ENCODE peak calls at places on chromosome 12, in seven cellular contexts. E is coronary artery, S is neural progenitor cell, G is left lung, X is suprapubic skin, B is ovary, C is psoas muscle. O is an unnamed sample.

GRCh38 chr12:131047789-131048610 is 94.3 kb downstream of the ADGRD1 start:
- DNase-seq in G (peak; percentile 81), E (no peak), X (no peak), S (no peak), B (no peak), C (peak; percentile 75), O (peak; percentile 68)

GRCh38 chr12:49537231-49537708 is 1.6 kb upstream of the KCNH3 start:
- DNase-seq in G (no peak), C (no peak), E (peak; percentile 47), B (no peak), X (no peak), S (no peak), O (no peak)

GRCh38 chr12:127559349-127560040 is 707.5 kb upstream of the TMEM132C start:
- DNase-seq in C (no peak), S (peak; percentile 43), B (no peak), X (no peak), G (no peak), E (no peak), O (peak; percentile 73)

GRCh38 chr12:1908758-1909157 is 9.7 kb downstream of the CACNA2D4 start:
- DNase-seq in S (no peak), G (peak; percentile 70), X (no peak), E (no peak), C (no peak), B (no peak), O (no peak)

GRCh38 chr12:10392394-10392930 is 2.6 kb upstream of the KLRK1 start:
- DNase-seq in C (peak; percentile 65), S (no peak), X (no peak), G (no peak), E (no peak), B (no peak), O (no peak)

GRCh38 chr12:14954269-14954668 is 7.1 kb downstream of the ARHGDIB start:
- DNase-seq in S (no peak), E (no peak), B (no peak), G (no peak), X (no peak), C (no peak), O (no peak)

GRCh38 chr12:56104815-56105476 is 587 bp downstream of the PA2G4 start:
- DNase-seq in S (no peak), X (peak; percentile 84), B (no peak), G (peak; percentile 84), C (peak; percentile 56), E (no peak), O (peak; percentile 82)

GRCh38 chr12:102511575-102511974 is 31.2 kb upstream of the IGF1 start:
- DNase-seq in C (no peak), X (no peak), S (no peak), B (no peak), G (no peak), E (no peak), O (no peak)

GRCh38 chr12:21294176-21294575 is 40.5 kb downstream of the SLCO1A2 start:
- DNase-seq in E (no peak), C (no peak), G (no peak), B (no peak), X (no peak), S (no peak), O (no peak)

GRCh38 chr12:56836800-56837663 is 73.9 kb downstream of the HSD17B6 start:
- DNase-seq in S (no peak), X (no peak), C (no peak), B (no peak), G (no peak), E (no peak), O (no peak)

DNA sequence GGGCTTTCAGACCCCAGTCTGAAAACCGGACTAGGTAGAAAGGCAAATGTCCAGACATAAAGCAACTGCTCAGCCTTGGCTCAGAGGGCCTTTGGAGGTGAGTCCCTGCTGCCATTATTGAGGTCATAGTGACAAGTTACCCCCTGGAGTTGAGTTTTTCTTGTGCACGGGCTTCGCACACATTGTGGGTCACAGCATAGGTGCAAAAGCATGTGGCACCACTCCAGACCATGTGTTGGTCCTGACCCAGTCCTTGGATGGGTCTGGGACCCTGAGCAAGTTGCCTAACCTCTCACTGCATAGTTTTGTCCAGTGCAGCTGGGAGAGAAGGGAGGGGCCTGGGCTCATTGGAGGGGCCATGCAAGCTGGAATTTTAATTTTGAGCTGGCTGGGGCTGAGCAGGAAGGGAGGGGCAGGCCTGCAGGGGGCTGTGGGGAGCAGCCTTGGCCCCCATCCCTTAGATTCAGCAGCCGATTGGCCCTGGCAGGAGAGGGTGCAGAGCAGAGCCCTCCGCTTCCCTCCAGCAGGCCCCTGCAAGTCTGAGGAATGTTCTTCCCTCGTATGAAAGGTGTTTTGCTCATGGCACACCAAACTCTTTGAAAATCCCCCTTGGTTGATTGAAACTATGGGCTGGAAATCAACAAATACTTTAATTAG is 4.2 kb upstream of the KRT5 start:
- DNase-seq in S (no peak), G (no peak), X (no peak), E (peak; percentile 35), B (no peak), C (no peak), O (no peak)
- TF ChIP-seq CTCF in S (no peak), G (no peak), X (no peak), E (no peak), B (no peak), C (no peak), O (no peak)

DNA sequence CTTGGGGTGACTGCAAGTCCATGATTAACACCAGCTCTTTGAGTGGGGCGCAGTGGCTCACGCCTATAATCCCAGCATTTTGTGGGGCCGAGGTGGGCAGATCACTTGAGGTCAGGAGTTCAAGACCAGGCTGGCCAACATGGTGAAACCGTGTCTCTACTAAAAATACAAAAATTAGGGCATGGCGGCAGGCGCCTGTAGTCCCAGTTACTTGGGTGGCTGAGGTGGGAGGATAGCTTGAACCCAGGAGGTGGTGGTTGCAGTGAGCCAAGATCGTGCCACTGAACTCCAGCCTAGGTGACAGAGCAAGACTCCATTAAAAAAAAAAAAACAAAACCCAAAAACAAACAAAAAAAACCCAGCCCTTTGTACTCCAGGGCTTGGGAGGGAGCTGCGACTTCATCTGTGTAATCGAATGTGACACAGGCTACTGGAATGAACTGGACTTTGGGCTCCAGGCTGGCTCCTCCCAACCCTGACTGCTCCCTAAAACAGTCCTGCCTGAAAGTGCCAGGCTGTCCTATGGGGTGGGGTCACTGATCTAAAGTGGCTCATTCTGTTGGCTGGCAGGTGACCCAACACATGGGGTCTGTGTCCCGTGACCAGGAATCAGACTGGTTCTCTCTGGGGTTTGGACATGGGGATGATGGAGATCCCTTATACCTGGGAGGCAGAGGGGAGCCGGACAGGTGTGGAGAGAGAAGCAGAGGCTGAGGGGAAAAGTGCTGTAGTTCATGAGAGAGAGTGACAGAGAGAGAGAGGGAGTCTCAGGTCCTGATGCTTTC is 9.3 kb upstream of the C12orf43 start:
- DNase-seq in X (no peak), B (no peak), C (no peak), E (no peak), S (no peak), G (no peak), O (no peak)
- H3K27ac ChIP-seq in X (no peak overlapping the region), B (no peak overlapping the region), C (no peak overlapping the region), E (no peak overlapping the region), S (no peak overlapping the region), G (peak overlapping the region; percentile 60), O (no peak overlapping the region)

GRCh38 chr12:108335349-108336119 is 3.6 kb downstream of the CMKLR1 start:
- DNase-seq in E (no peak), X (no peak), C (no peak), B (no peak), G (no peak), S (no peak), O (no peak)

GRCh38 chr12:108340037-108340436 is 926 bp upstream of the CMKLR1 start:
- DNase-seq in G (no peak), X (no peak), C (peak; percentile 60), E (peak; percentile 89), B (no peak), S (no peak), O (peak; percentile 53)

GRCh38 chr12:108338915-108339657 is at the start of gene CMKLR1:
- DNase-seq in C (peak; percentile 70), X (no peak), G (no peak), E (peak; percentile 84), S (peak; percentile 22), B (peak; percentile 15), O (peak; percentile 80)

GRCh38 chr12:108333898-108334699 is 5.0 kb downstream of the CMKLR1 start:
- DNase-seq in C (peak; percentile 35), X (no peak), E (no peak), G (no peak), S (no peak), B (no peak), O (peak; percentile 27)

DNA sequence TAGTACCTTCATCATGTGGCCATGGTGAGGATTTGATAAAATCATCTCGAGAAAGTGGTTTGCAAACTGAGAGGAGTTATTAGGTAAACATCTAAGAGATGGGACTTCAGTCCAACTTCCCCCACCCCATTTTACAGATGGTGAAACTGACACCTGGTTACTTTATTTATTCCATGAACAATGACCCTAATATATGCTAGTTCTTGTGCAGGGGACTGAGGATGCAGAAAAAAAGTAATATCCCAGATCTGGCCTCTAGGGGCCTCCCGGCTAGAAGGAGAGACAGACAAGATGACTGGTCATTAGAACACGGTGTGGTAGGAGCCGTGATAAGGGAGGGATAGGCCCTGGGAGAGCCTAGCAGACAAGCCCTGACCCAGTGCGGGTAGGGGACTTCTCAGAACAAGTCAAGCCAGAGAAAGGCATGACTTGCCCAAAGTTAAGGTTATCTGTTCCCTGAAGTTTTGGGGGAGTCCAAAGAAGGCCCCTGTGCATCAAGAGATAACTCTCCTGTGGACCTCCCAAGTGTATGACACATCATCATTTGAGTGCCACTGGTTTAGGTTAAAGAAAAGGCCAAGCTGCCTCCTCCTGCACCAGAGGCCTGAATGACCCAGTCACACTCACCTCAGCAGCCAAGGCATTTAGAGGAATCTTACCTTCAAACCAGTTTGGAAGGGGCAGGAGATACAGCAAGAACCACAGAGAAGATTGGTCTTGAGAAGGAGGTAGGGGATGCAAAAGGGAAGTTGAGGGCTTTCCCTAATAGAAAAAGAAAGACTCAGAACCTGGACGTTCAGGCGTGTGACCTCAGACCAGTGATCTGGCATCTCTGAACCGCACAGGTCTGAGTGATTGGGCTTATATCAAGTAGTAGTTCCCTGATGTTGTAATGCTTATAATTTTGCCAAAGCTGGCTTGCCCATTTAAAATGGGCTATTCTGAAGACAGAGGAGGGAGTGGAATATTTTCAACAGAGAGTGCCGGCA is 1.6 kb downstream of the CMKLR1 start:
- DNase-seq in S (peak; percentile 53), X (no peak), G (no peak), B (no peak), C (no peak), E (no peak), O (peak; percentile 23)
- TF ChIP-seq CTCF in S (peak; percentile 65), X (no peak), G (peak; percentile 48), B (no peak), C (peak; percentile 17), E (peak; percentile 36), O (peak; percentile 34)

DNA sequence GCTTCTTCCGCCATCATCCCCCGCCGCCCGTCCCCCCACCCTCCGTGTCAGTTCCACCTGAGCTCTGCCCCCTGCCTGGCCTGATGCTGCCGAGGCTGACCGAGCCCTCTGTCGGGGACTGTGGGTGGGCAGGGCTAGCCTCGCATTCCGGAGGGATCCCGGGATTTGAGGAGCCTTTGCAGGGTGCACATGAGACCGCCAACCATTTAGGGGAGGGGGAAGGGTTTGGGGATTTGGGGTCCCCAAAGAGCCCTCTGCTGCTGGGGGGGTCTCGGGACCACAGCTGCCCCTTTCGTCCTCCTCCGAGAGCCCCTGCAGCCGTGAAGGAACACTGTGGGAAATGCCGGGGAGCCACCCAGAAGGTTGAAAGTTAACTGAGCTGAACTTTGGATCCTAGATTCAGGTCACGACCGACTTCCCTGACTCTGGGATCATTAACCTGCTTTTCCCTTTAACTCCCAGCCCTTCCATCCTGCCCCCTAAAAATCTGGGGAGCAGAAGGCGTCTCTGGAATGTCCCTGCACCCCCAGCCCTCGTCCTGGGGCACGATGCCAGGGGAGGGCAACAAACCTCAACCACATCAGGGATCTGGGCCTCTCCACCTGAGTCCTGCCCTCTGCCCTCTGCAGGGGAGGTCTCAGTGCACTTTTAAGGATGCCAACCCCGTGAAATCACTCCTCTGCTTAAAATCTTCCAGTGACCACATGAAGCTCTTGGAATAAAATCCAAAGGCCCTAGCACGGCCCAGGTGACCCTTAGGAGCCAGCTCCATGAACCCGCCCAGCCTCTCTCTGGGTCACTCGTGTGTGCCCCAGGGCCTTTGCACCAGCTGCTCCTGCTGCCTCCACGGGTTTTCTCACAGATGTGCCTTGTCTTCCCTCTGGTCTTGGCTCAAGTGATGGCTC is 94.9 kb downstream of the RFLNA start:
- DNase-seq in C (no peak), G (no peak), S (peak; percentile 59), X (no peak), E (no peak), B (no peak), O (no peak)
- H3K27ac ChIP-seq in C (peak overlapping the region; percentile 96), G (peak overlapping the region; percentile 99), S (no peak overlapping the region), X (peak overlapping the region; percentile 91), E (peak overlapping the region; percentile 95), B (peak overlapping the region; percentile 18), O (peak overlapping the region; percentile 83)